ENCODE peak calls at places on chromosome 19, in six cellular contexts. C is tibial artery, F is foreskin fibroblast, B is cardiac muscle cell, W is WTC11, L is lower lobe of right lung. G is an unnamed sample.

GRCh38 chr19:17097593-17098126 is 22.1 kb downstream of the MYO9B start:
- DNase-seq in C (no peak), F (peak), B (peak), L (no peak), W (no peak), G (no peak)

GRCh38 chr19:11881151-11881800 is 6.3 kb upstream of the ZNF69 start:
- DNase-seq in C (peak), F (peak), W (peak), L (peak), B (peak), G (no peak)

GRCh38 chr19:57887195-57887941 is 1.5 kb downstream of the ZNF814 start:
- DNase-seq in C (no peak), F (no peak), B (peak), W (peak), L (no peak), G (no peak)

GRCh38 chr19:12478234-12478941 is 6.2 kb downstream of the ZNF709 start:
- DNase-seq in L (no peak), C (no peak), W (no peak), F (no peak), B (no peak), G (no peak)

GRCh38 chr19:18504886-18505610 is 16.8 kb downstream of the ELL start:
- DNase-seq in B (no peak), W (no peak), C (no peak), F (no peak), L (no peak), G (no peak)

GRCh38 chr19:11480927-11481776 is at the start of gene ELAVL3:
- DNase-seq in C (no peak), W (peak), B (no peak), F (no peak), L (no peak), G (no peak)

GRCh38 chr19:2334986-2335846 is 6.7 kb downstream of the SPPL2B start:
- DNase-seq in L (no peak), C (no peak), B (no peak), W (no peak), F (peak), G (no peak)

GRCh38 chr19:55641376-55642152 is 762 bp downstream of the ZNF580 start:
- DNase-seq in B (peak), W (no peak), L (no peak), F (peak), C (no peak), G (peak)

GRCh38 chr19:20334760-20335159 is 167.7 kb downstream of the ZNF486 start:
- DNase-seq in F (no peak), L (no peak), W (no peak), B (no peak), C (no peak), G (no peak)

GRCh38 chr19:3123956-3124355 is 11.9 kb upstream of the GNA15 start:
- DNase-seq in B (no peak), C (no peak), F (no peak), W (no peak), L (no peak), G (no peak)

GRCh38 chr19:50328257-50329145 is 676 bp downstream of the KCNC3 start:
- DNase-seq in L (peak), B (no peak), F (peak), W (peak), C (no peak), G (no peak)

GRCh38 chr19:51743405-51743804 is 8.3 kb downstream of the FPR1 start:
- DNase-seq in F (no peak), C (no peak), B (no peak), W (no peak), L (no peak), G (no peak)

GRCh38 chr19:5934002-5934401 is 19.9 kb downstream of the CAPS start:
- DNase-seq in C (no peak), L (no peak), B (no peak), W (no peak), F (peak), G (no peak)

GRCh38 chr19:17436874-17437267 is 11.6 kb downstream of the TMEM221 start:
- DNase-seq in C (no peak), B (no peak), W (no peak), F (no peak), L (no peak), G (no peak)

GRCh38 chr19:40666803-40667438 is 23.5 kb downstream of the NUMBL start:
- DNase-seq in L (no peak), F (no peak), W (no peak), B (no peak), C (no peak), G (no peak)

GRCh38 chr19:4338441-4339350 is at the start of gene STAP2:
- DNase-seq in F (peak), C (no peak), L (peak), W (peak), B (peak), G (no peak)

GRCh38 chr19:50349277-50350057 is 16.0 kb downstream of the NAPSA start:
- DNase-seq in C (no peak), B (no peak), F (no peak), L (peak), W (no peak), G (no peak)

GRCh38 chr19:8355631-8356402 is 8.1 kb upstream of the ANGPTL4 start:
- DNase-seq in W (no peak), C (peak), L (no peak), F (peak), B (peak), G (peak)

GRCh38 chr19:54572696-54573311 is 786 bp upstream of the LILRA2 start:
- DNase-seq in B (no peak), L (peak), W (no peak), C (no peak), F (no peak), G (no peak)

GRCh38 chr19:10567696-10568443 is 909 bp downstream of the CDKN2D start:
- DNase-seq in W (no peak), F (peak), L (no peak), C (no peak), B (no peak), G (peak)

GRCh38 chr19:13094771-13095392 is 7.8 kb downstream of the LYL1 start:
- DNase-seq in B (no peak), F (no peak), L (no peak), C (no peak), W (peak), G (no peak)

GRCh38 chr19:41995959-41996797 is 2.1 kb upstream of the ATP1A3 start:
- DNase-seq in W (peak), F (no peak), C (no peak), B (no peak), L (no peak), G (no peak)

DNA sequence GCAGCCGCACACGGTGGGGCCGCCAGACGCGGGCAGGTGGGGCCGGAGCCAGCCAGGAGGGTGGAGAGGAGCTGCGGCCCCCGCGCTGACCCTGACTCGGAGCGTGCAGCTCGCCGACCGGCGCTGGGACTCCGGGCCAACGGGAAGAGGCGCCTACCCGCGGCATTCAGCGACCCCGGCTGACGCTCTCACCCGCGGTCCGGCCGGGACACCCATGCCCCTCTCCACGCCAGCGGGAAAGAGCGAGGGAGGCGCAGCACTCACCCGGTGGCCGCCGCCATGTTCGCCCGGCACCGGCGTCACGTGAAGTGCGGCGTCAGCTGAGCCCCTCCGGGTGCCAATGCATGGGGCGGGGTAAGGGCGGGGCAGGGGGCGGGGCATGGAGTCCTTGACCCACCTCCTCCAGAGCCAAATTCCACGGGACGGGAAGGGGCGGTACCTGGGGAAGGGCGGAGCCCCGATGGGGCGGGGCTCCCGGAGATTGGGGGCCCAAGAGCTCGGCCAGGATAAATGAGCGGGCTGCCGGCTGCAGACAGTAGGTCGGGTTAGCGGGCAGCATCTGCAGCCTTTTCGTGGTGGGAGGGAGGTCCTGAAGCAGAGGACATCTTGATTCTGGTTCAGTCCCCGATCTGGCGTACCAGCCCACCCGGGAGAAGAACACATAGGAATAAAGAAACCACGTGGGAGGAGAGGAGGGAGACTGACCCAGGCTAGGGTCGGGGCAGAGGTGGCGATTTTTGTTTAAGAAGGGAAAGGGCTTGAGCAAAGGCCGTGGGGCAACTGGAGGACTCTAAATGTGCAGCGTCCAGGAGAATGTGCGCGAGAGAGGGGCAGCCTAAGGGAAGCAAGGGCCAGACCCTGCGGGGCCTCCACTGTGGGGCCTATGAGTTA is at the start of gene PEPD:
- DNase-seq in W (peak), B (peak), C (peak), L (peak), F (peak), G (peak)
- TF ChIP-seq CTCF in W (no peak), B (no peak), C (no peak), L (no peak), F (no peak), G (no peak)

DNA sequence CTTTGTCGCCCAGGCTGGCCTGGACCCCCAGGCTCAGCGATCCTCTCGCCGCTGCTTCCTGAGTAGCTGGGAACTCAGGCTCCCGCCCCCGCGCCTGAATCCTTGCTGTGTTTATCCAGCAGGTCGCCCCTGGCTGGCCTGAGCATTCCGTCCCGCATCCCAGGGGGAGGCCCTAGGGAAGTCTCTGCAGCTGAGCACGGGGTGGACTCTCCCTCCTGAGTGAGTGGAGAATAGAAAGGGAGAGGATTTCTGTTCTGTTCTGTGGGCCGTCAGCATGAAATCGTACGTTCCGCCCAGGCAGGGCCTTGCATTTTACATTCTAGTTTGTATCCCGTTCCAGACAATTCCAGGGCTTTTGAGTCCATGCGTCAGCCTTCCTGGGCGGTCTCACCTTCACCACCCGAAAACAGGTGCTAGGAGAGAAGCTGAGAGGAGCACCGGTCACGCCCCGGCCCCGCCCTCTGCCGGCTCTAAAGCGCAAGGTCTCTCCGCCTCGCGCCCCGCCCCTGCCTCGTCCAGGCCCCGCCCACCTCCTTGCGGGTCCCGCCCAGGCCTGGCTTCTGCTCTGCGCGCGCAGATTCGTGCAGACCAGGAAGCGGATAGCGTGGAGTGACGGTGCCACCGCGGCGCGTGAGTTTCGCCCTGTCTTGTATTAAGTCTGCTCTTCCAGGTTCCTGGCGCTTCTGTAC is at the start of gene ZNF761:
- DNase-seq in L (peak), B (peak), F (peak), W (peak), C (peak), G (peak)
- TF ChIP-seq CTCF in L (peak), B (peak), F (peak), W (no peak), C (peak), G (no peak)

GRCh38 chr19:29086182-29086581 is 126.8 kb downstream of the UQCRFS1 start:
- DNase-seq in B (no peak), C (no peak), W (no peak), L (no peak), F (no peak), G (no peak)

GRCh38 chr19:29086646-29087045 is 126.3 kb downstream of the UQCRFS1 start:
- DNase-seq in L (no peak), W (no peak), C (no peak), B (no peak), F (no peak), G (no peak)

GRCh38 chr19:29085630-29086029 is 127.3 kb downstream of the UQCRFS1 start:
- DNase-seq in C (no peak), F (no peak), B (no peak), W (no peak), L (no peak), G (no peak)

GRCh38 chr19:29083863-29084262 is 129.1 kb downstream of the UQCRFS1 start:
- DNase-seq in C (no peak), B (no peak), L (no peak), F (no peak), W (no peak), G (no peak)

GRCh38 chr19:29084266-29084665 is 128.7 kb downstream of the UQCRFS1 start:
- DNase-seq in L (no peak), F (peak), C (no peak), W (peak), B (peak), G (no peak)
- TF ChIP-seq CTCF in L (no peak), F (peak), C (no peak), W (peak), B (peak), G (no peak)

DNA sequence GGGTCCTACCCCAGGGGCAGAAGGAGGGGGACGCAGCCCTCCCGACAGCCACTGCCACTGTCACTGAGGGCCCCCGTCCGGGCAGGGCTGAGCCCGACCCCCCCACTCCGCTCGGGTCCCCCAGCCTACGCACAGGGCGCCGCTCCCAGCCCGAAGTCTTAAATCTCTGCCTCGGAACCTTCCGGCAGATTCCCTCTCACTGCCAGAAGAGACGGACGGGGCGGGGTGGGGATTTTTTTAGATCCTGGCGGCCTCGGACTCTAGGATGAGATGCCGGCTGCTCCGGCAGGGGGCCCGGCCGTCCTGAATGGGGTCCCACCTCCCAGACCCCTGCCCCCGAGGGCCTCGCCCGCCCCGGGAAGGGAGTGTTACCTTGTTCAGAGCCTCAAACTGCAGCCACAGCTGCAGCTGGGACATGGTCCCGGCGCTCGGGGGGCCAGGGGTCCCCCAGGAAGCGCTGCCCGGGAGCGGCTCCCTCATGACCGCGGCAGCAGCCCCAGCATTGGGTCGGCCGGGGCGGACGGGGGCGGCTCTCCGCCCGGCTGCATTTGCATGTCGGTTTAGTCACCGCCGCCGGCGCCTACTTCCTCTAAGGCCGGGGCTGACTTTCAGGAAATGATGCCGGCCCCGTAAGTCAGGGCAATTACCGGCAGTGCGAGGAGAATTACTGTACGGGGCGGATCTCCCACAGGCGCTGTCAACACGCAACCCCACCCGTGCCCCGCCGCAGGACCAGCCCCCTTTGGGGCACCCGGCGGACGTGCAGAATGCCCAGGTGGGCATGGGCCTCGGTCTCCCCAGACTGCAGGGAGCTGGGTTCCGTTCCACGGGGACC is 28.1 kb downstream of the GPX4 start:
- DNase-seq in L (peak), C (peak), B (peak), W (peak), F (peak), G (peak)
- TF ChIP-seq CTCF in L (peak), C (peak), B (peak), W (no peak), F (peak), G (no peak)

GRCh38 chr19:33310606-33311325 is 8.4 kb upstream of the CEBPA start:
- DNase-seq in F (no peak), B (no peak), W (no peak), L (peak), C (no peak), G (no peak)

GRCh38 chr19:33309826-33310225 is 7.5 kb upstream of the CEBPA start:
- DNase-seq in C (no peak), W (no peak), F (no peak), L (no peak), B (no peak), G (no peak)

GRCh38 chr19:33306853-33307792 is 4.8 kb upstream of the CEBPA start:
- DNase-seq in F (no peak), L (no peak), W (no peak), B (no peak), C (no peak), G (no peak)

GRCh38 chr19:33312065-33312464 is 9.7 kb upstream of the CEBPA start:
- DNase-seq in L (no peak), W (no peak), B (no peak), F (no peak), C (no peak), G (no peak)

DNA sequence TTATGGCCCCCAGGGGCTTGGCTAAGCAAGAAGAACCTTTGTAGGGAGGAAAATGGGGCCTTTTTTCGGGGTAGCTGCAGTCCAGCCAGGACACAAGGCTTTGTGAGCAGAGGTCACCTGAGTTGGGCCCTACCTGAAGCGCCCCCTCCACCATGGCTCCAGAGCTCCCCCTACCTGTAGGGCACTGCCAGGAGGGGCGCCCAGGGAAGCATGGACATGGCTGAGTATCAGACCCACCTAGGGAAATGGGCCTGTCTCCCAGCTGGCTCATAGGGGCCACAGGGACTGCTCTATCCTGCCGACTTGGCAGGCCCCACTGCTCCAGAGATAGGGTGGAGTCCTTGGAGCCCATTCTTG is 9.0 kb upstream of the CEBPA start:
- DNase-seq in C (no peak), L (peak), F (no peak), B (no peak), W (peak), G (no peak)
- TF ChIP-seq CTCF in C (no peak), L (peak), F (no peak), B (peak), W (peak), G (no peak)

DNA sequence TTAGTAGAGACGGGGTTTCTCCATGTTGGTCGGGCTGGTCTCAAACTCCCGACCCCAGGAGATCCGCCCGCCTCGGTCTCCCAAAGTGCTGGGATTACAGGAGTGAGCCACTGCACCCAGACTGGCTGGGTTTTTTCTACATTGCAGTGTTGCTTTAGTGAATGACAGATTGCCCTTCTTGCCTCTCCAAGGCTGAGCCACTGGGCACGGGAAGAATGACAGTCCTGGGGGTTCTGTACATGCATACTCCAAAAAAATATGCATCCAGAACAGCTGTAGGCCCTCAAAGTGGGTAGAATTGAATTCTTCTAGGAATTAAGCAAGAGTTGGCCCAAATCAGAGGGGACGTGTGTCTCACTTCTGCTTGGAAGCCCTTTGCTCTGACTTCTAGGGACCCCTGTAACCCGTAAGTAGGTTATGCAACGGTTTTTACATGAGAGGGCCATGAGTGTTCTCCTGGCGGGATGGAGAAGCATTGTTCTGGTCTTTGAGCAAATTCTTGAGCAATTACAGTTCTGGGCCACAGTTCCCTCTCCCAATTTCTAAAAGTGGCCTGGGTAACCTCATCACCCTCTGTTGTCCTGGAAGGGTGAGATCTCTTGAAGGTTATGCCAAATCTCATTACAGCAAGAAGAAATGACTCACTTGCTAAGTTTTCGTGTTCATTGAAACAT is 3.6 kb downstream of the ACTN4 start:
- DNase-seq in L (no peak), W (no peak), C (no peak), F (peak), B (peak), G (no peak)
- TF ChIP-seq CTCF in L (no peak), W (no peak), C (peak), F (no peak), B (no peak), G (no peak)

DNA sequence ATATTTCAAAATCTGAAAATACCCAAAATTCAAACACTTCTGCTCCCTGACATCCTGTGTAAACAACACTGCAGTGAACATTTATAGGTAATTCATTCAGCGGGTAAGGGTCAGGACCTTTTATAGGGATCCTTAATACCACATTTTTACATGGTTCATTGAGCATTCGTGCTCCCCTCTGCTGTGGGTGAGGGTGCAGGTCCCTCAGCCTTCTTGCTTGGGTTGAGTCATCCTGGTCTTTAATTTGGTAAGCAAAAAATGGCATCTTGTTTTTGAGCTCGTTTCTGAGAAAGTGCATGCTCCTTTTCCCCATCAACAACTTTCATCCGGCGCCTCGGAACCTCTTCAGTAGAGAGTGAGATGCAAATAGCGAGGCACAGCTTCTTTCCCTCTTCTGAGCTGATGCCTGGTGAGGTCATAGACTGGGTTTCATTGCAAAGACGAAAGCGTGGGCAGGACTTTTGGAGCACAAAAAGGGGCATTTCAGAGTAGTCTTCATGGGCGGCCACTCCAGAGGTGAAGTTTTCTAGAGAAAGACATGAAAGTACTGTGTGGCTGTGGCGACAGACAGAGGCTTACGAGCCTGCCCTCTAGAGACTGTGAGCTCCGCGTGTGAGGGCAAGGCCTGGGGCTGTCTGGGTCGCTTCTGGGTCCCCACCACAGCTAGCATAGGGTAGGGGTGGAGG is 44.5 kb downstream of the BBC3 start:
- DNase-seq in L (no peak), W (no peak), B (no peak), C (no peak), F (peak), G (no peak)
- TF ChIP-seq CTCF in L (no peak), W (no peak), B (no peak), C (no peak), F (no peak), G (no peak)